ENCODE peak calls at places on chromosomes 6 and 20, in five cellular contexts. One of them, this sample, is unnamed. For H3K9me3, the result is how much of the 10 kb centered on the place peaks cover.

GRCh38 chr6:75414445-75415021 is 79.1 kb downstream of the FILIP1 start:
- DNase-seq in sigmoid colon: no peak
- DNase-seq in CD8-positive, alpha-beta T cell: no peak
- DNase-seq in osteoblast: no peak
- DNase-seq in esophagus squamous epithelium: no peak
- DNase-seq in this sample: no peak

GRCh38 chr6:18491303-18492090 is 104.3 kb downstream of the RNF144B start:
- DNase-seq in sigmoid colon: no peak
- DNase-seq in CD8-positive, alpha-beta T cell: no peak
- DNase-seq in osteoblast: no peak
- DNase-seq in esophagus squamous epithelium: no peak
- DNase-seq in this sample: no peak

GRCh38 chr6:109172096-109172495 is 76.8 kb downstream of the CEP57L1 start:
- DNase-seq in sigmoid colon: no peak
- DNase-seq in CD8-positive, alpha-beta T cell: no peak
- DNase-seq in osteoblast: no peak
- DNase-seq in esophagus squamous epithelium: no peak
- DNase-seq in this sample: no peak

GRCh38 chr6:157974967-157975366 is 6.7 kb upstream of the SYNJ2 start:
- DNase-seq in sigmoid colon: no peak
- DNase-seq in CD8-positive, alpha-beta T cell: no peak
- DNase-seq in osteoblast: no peak
- DNase-seq in esophagus squamous epithelium: no peak
- DNase-seq in this sample: no peak

GRCh38 chr6:117188627-117189201 is 76.6 kb upstream of the VGLL2 start:
- DNase-seq in sigmoid colon: no peak
- DNase-seq in CD8-positive, alpha-beta T cell: no peak
- DNase-seq in osteoblast: no peak
- DNase-seq in esophagus squamous epithelium: no peak
- DNase-seq in this sample: no peak

GRCh38 chr20:63325021-63325471 is 32.1 kb downstream of the COL20A1 start:
- DNase-seq in sigmoid colon: peak
- DNase-seq in CD8-positive, alpha-beta T cell: no peak
- DNase-seq in osteoblast: no peak
- DNase-seq in esophagus squamous epithelium: no peak
- DNase-seq in this sample: peak

GRCh38 chr20:49859807-49860206 is 47.2 kb downstream of the SLC9A8 start:
- DNase-seq in sigmoid colon: no peak
- DNase-seq in CD8-positive, alpha-beta T cell: no peak
- DNase-seq in osteoblast: no peak
- DNase-seq in esophagus squamous epithelium: no peak
- DNase-seq in this sample: no peak

GRCh38 chr6:108694816-108695215 is 134.1 kb downstream of the FOXO3 start:
- DNase-seq in sigmoid colon: no peak
- DNase-seq in CD8-positive, alpha-beta T cell: no peak
- DNase-seq in osteoblast: no peak
- DNase-seq in esophagus squamous epithelium: no peak
- DNase-seq in this sample: no peak

GRCh38 chr6:29737707-29738630 is 14.7 kb downstream of the HLA-F start:
- DNase-seq in sigmoid colon: peak
- DNase-seq in CD8-positive, alpha-beta T cell: peak
- DNase-seq in osteoblast: no peak
- DNase-seq in esophagus squamous epithelium: no peak
- DNase-seq in this sample: no peak

GRCh38 chr20:24955045-24955444 is 6.0 kb downstream of the CST7 start:
- DNase-seq in sigmoid colon: peak
- DNase-seq in CD8-positive, alpha-beta T cell: no peak
- DNase-seq in osteoblast: no peak
- DNase-seq in esophagus squamous epithelium: no peak
- DNase-seq in this sample: peak

GRCh38 chr6:112396221-112396620 is 49.1 kb downstream of the RFPL4B start:
- DNase-seq in sigmoid colon: no peak
- DNase-seq in CD8-positive, alpha-beta T cell: no peak
- DNase-seq in osteoblast: no peak
- DNase-seq in esophagus squamous epithelium: no peak
- DNase-seq in this sample: no peak

GRCh38 chr6:10613693-10614092 is 80.7 kb downstream of the C6orf52 start:
- DNase-seq in sigmoid colon: no peak
- DNase-seq in CD8-positive, alpha-beta T cell: no peak
- DNase-seq in osteoblast: no peak
- DNase-seq in esophagus squamous epithelium: no peak
- DNase-seq in this sample: no peak

GRCh38 chr6:89321131-89321530 is 6.0 kb upstream of the GABRR2 start:
- DNase-seq in sigmoid colon: no peak
- DNase-seq in CD8-positive, alpha-beta T cell: no peak
- DNase-seq in osteoblast: no peak
- DNase-seq in esophagus squamous epithelium: no peak
- DNase-seq in this sample: no peak

GRCh38 chr6:138975815-138976214 is 12.2 kb downstream of the REPS1 start:
- DNase-seq in sigmoid colon: no peak
- DNase-seq in CD8-positive, alpha-beta T cell: no peak
- DNase-seq in osteoblast: no peak
- DNase-seq in esophagus squamous epithelium: no peak
- DNase-seq in this sample: no peak

GRCh38 chr6:87684895-87685654 is 17.0 kb downstream of the AKIRIN2 start:
- DNase-seq in sigmoid colon: no peak
- DNase-seq in CD8-positive, alpha-beta T cell: no peak
- DNase-seq in osteoblast: no peak
- DNase-seq in esophagus squamous epithelium: no peak
- DNase-seq in this sample: no peak

GRCh38 chr20:62303327-62304226 is 780 bp downstream of the ADRM1 start:
- DNase-seq in sigmoid colon: peak
- DNase-seq in CD8-positive, alpha-beta T cell: peak
- DNase-seq in osteoblast: peak
- DNase-seq in esophagus squamous epithelium: no peak
- DNase-seq in this sample: no peak

GRCh38 chr6:125790403-125791150 is at the start of gene NCOA7:
- DNase-seq in sigmoid colon: peak
- DNase-seq in CD8-positive, alpha-beta T cell: peak
- DNase-seq in osteoblast: peak
- DNase-seq in esophagus squamous epithelium: peak
- DNase-seq in this sample: peak

GRCh38 chr6:149963462-149964242 is at the start of gene ULBP1:
- DNase-seq in sigmoid colon: peak
- DNase-seq in CD8-positive, alpha-beta T cell: peak
- DNase-seq in osteoblast: peak
- DNase-seq in esophagus squamous epithelium: peak
- DNase-seq in this sample: peak

GRCh38 chr6:90109141-90109540 is 187.5 kb downstream of the BACH2 start:
- DNase-seq in sigmoid colon: no peak
- DNase-seq in CD8-positive, alpha-beta T cell: no peak
- DNase-seq in osteoblast: no peak
- DNase-seq in esophagus squamous epithelium: no peak
- DNase-seq in this sample: no peak

GRCh38 chr20:32474967-32475819 is 109.9 kb downstream of the NOL4L start:
- DNase-seq in sigmoid colon: peak
- DNase-seq in CD8-positive, alpha-beta T cell: no peak
- DNase-seq in osteoblast: peak
- DNase-seq in esophagus squamous epithelium: no peak
- DNase-seq in this sample: peak

GRCh38 chr6:166370489-166370888 is 12.3 kb downstream of the MPC1 start:
- DNase-seq in sigmoid colon: no peak
- DNase-seq in CD8-positive, alpha-beta T cell: no peak
- DNase-seq in osteoblast: no peak
- DNase-seq in esophagus squamous epithelium: no peak
- DNase-seq in this sample: no peak

GRCh38 chr20:61896058-61896961 is 169.4 kb downstream of the TAF4 start:
- DNase-seq in sigmoid colon: no peak
- DNase-seq in CD8-positive, alpha-beta T cell: no peak
- DNase-seq in osteoblast: peak
- DNase-seq in esophagus squamous epithelium: no peak
- DNase-seq in this sample: peak

GRCh38 chr6:4712291-4712690 is 63.9 kb upstream of the CDYL start:
- DNase-seq in sigmoid colon: no peak
- DNase-seq in CD8-positive, alpha-beta T cell: no peak
- DNase-seq in osteoblast: no peak
- DNase-seq in esophagus squamous epithelium: no peak
- DNase-seq in this sample: no peak

GRCh38 chr6:11663519-11663918 is 115.1 kb downstream of the ADTRP start:
- DNase-seq in sigmoid colon: no peak
- DNase-seq in CD8-positive, alpha-beta T cell: no peak
- DNase-seq in osteoblast: no peak
- DNase-seq in esophagus squamous epithelium: no peak
- DNase-seq in this sample: no peak

GRCh38 chr6:91926827-91927226 is 1340.0 kb upstream of the MAP3K7 start:
- DNase-seq in sigmoid colon: no peak
- DNase-seq in CD8-positive, alpha-beta T cell: no peak
- DNase-seq in osteoblast: no peak
- DNase-seq in esophagus squamous epithelium: no peak
- DNase-seq in this sample: no peak

DNA sequence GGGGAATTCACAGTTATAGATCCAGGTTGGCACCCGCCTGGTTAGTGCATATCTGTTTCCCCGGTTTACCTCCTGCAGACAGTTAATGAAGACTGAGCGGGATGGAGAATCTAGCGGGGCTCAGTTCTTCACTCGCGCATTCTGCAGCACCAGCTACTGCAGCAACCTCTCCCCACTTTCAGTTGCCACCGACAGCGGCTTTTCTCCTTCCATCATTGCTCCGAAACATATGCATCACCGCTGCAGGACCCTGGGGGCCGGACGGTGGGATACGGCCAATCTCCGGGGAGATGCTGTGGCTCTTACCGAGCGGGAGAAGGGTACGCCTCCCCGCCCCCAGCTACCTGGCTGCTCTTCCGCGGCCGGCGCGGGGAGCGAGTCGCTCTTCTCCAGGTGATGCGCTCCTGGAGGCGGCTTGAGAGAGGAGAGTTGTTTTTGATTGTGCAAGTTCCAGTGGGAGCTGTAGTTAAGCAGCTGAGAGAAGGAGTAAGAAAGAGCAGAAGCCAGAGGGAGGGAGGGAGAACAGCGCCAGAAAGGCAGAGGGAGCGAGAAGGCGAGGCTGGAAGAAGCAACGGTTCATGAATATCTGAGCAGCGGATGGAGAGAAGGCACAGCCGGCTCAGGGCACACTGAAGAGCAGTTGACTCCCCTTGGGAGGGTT is at the start of gene SGK1:
- DNase-seq in sigmoid colon: no peak
- DNase-seq in CD8-positive, alpha-beta T cell: peak
- DNase-seq in osteoblast: no peak
- DNase-seq in esophagus squamous epithelium: no peak
- DNase-seq in this sample: peak
- TF ChIP-seq CTCF in sigmoid colon: no peak
- TF ChIP-seq CTCF in CD8-positive, alpha-beta T cell: no peak
- TF ChIP-seq CTCF in osteoblast: no peak
- TF ChIP-seq CTCF in esophagus squamous epithelium: no peak
- TF ChIP-seq CTCF in this sample: no peak

GRCh38 chr20:3925113-3925695 is 36.0 kb downstream of the PANK2 start:
- DNase-seq in sigmoid colon: no peak
- DNase-seq in CD8-positive, alpha-beta T cell: no peak
- DNase-seq in osteoblast: no peak
- DNase-seq in esophagus squamous epithelium: no peak
- DNase-seq in this sample: no peak
- H3K9me3 ChIP-seq in sigmoid colon: under half
- H3K9me3 ChIP-seq in CD8-positive, alpha-beta T cell: under half
- H3K9me3 ChIP-seq in osteoblast: under half
- H3K9me3 ChIP-seq in esophagus squamous epithelium: under half
- H3K9me3 ChIP-seq in this sample: under half

GRCh38 chr6:143135326-143135725 is 74.6 kb downstream of the AIG1 start:
- DNase-seq in sigmoid colon: no peak
- DNase-seq in CD8-positive, alpha-beta T cell: no peak
- DNase-seq in osteoblast: no peak
- DNase-seq in esophagus squamous epithelium: no peak
- DNase-seq in this sample: no peak

GRCh38 chr6:143135797-143136561 is 75.3 kb downstream of the AIG1 start:
- DNase-seq in sigmoid colon: no peak
- DNase-seq in CD8-positive, alpha-beta T cell: no peak
- DNase-seq in osteoblast: no peak
- DNase-seq in esophagus squamous epithelium: no peak
- DNase-seq in this sample: no peak

GRCh38 chr6:143140767-143141166 is 80.1 kb downstream of the AIG1 start:
- DNase-seq in sigmoid colon: no peak
- DNase-seq in CD8-positive, alpha-beta T cell: no peak
- DNase-seq in osteoblast: no peak
- DNase-seq in esophagus squamous epithelium: no peak
- DNase-seq in this sample: no peak

GRCh38 chr6:143139239-143139784 is 78.6 kb downstream of the AIG1 start:
- DNase-seq in sigmoid colon: no peak
- DNase-seq in CD8-positive, alpha-beta T cell: no peak
- DNase-seq in osteoblast: no peak
- DNase-seq in esophagus squamous epithelium: no peak
- DNase-seq in this sample: no peak

DNA sequence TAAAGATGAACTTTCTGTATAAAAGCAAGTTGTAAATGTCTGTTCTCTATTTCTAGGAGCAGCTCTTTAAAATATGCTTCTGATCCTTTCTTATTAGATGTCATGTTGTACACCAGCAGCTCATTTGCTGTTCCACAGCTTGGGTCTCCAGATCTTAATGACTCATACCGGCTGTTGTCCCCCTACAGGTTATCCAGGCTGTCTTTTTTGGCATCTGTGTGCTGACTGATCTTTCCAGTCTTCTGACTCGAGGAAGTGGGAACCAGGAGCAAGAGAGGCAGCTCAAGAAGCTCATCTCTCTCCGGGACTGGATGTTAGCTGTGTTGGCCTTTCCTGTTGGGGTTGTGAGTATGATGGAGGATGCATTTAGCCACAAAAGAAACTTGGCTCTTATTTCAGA is 76.0 kb downstream of the AIG1 start:
- DNase-seq in sigmoid colon: no peak
- DNase-seq in CD8-positive, alpha-beta T cell: no peak
- DNase-seq in osteoblast: no peak
- DNase-seq in esophagus squamous epithelium: no peak
- DNase-seq in this sample: no peak
- TF ChIP-seq CTCF in sigmoid colon: no peak
- TF ChIP-seq CTCF in CD8-positive, alpha-beta T cell: no peak
- TF ChIP-seq CTCF in osteoblast: no peak
- TF ChIP-seq CTCF in esophagus squamous epithelium: no peak
- TF ChIP-seq CTCF in this sample: no peak

DNA sequence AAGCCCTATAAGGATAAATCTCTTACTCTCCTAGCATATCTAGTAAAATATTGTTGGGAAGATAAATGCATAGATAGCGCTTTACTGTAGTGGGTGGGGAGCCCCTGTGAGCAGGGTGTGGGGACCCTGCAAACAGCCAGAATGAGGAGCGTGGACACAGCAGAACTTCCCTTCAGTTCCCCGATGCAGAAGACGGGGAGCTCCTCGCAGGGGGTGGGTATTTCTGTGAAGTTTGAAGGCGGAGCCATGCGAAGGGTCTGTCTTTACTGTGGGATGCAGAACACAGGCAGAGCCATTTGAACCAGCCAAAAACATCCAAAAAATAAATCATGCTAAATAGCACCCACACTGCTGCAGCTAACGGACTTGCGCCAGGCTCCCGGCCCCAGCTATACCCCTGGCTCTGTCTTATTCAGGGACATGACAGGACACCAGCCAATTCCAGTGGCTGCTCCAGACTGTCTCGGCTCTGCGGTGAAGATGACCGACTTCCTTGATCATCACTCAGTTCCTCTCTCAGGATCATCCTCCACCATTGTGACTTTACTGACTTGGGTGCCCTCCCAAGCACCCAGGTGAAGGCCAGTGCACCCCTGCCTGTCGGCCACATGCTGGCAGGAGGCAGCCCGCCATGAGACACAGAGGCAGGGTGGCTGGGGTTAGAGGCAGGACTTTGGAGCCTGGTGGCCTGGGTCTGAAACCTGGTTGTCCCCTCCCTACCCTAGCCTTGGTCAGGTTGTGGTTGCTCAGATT is 134.5 kb downstream of the SMOC2 start:
- DNase-seq in sigmoid colon: peak
- DNase-seq in CD8-positive, alpha-beta T cell: no peak
- DNase-seq in osteoblast: peak
- DNase-seq in esophagus squamous epithelium: no peak
- DNase-seq in this sample: no peak
- H3K9me3 ChIP-seq in sigmoid colon: under half
- H3K9me3 ChIP-seq in CD8-positive, alpha-beta T cell: under half
- H3K9me3 ChIP-seq in osteoblast: under half
- H3K9me3 ChIP-seq in esophagus squamous epithelium: under half
- H3K9me3 ChIP-seq in this sample: under half